ENCODE peak calls at places on chromosome 21, in five cellular contexts. I is caudate nucleus; D is stimulated activated CD4-positive, alpha-beta T cell treated with anti-CD3 and anti-CD28 coated beads, Interleukin-2, amount 100 ng/mL, for 24 hours; N is activated naive CD4-positive, alpha-beta T cell; R is HTR-8/SVneo. J is an unnamed sample.

GRCh38 chr21:28393279-28393678 is 599.4 kb downstream of the LTN1 start:
- DNase-seq in D (no peak), R (no peak), I (no peak), N (no peak), J (peak; percentile 79)

GRCh38 chr21:37032877-37033471 is 26.5 kb downstream of the RIPPLY3 start:
- DNase-seq in D (no peak), R (peak; percentile 53), N (no peak), I (no peak), J (peak; percentile 28)

GRCh38 chr21:20260124-20260523 is 738.1 kb upstream of the NCAM2 start:
- DNase-seq in I (no peak), N (no peak), D (no peak), R (no peak), J (no peak)

GRCh38 chr21:33540711-33541104 is 1.2 kb downstream of the GART start:
- DNase-seq in N (no peak), D (no peak), R (no peak), I (no peak), J (no peak)

GRCh38 chr21:44357064-44357837 is 3.8 kb downstream of the TRPM2 start:
- DNase-seq in N (no peak), I (no peak), R (no peak), D (no peak), J (no peak)

GRCh38 chr21:46122758-46123683 is 25.1 kb downstream of the COL6A2 start:
- DNase-seq in I (no peak), R (no peak), N (no peak), D (no peak), J (no peak)

GRCh38 chr21:34890724-34891609 is 158.1 kb downstream of the RUNX1 start:
- DNase-seq in N (peak; percentile 18), D (peak; percentile 15), R (no peak), I (no peak), J (no peak)

GRCh38 chr21:41817228-41817627 is 50.4 kb upstream of the RIPK4 start:
- DNase-seq in D (peak; percentile 32), I (no peak), R (peak; percentile 79), N (peak; percentile 5), J (peak; percentile 49)